ENCODE peak calls at places on chromosomes 1 and 21, in seven cellular contexts. W is GM12878, D is cardiac fibroblast, X is Peyer's patch, R is epithelial cell of esophagus, O is upper lobe of right lung, B is AG09319. J is an unnamed sample.

GRCh38 chr1:30606166-30606565 is 117.2 kb downstream of the MATN1 start:
- DNase-seq in D (no peak), B (no peak), W (no peak), X (no peak), R (no peak), O (no peak), J (no peak)

GRCh38 chr1:84853743-84854721 is 39.0 kb downstream of the LPAR3 start:
- DNase-seq in O (no peak), R (peak), B (no peak), W (peak), X (no peak), D (peak), J (no peak)

GRCh38 chr21:44681861-44682579 is at the start of gene KRTAP12-1:
- DNase-seq in W (no peak), D (no peak), R (no peak), X (no peak), B (no peak), O (no peak), J (no peak)

GRCh38 chr1:42940851-42941639 is 17.6 kb downstream of the SLC2A1 start:
- DNase-seq in W (no peak), B (peak), R (peak), O (no peak), X (no peak), D (peak), J (peak)

GRCh38 chr1:51168266-51168845 is 66.3 kb downstream of the C1orf185 start:
- DNase-seq in B (no peak), D (no peak), W (no peak), X (no peak), R (no peak), O (no peak), J (no peak)

GRCh38 chr1:156848461-156849150 is 10.3 kb downstream of the INSRR start:
- DNase-seq in W (no peak), X (peak), B (no peak), R (peak), D (no peak), O (peak), J (peak)

GRCh38 chr1:217562229-217562878 is 68.5 kb downstream of the GPATCH2 start:
- DNase-seq in D (peak), R (peak), X (no peak), O (no peak), W (no peak), B (peak), J (no peak)

GRCh38 chr1:11355594-11356467 is 82.8 kb downstream of the UBIAD1 start:
- DNase-seq in W (no peak), R (no peak), O (no peak), B (no peak), D (no peak), X (no peak), J (no peak)

GRCh38 chr21:22355949-22356348 is 1357.7 kb downstream of the NCAM2 start:
- DNase-seq in D (no peak), B (no peak), W (no peak), R (no peak), X (no peak), O (no peak), J (no peak)

GRCh38 chr1:39154553-39155361 is 49.7 kb upstream of the MACF1 start:
- DNase-seq in W (no peak), R (peak), O (no peak), B (peak), X (no peak), D (peak), J (no peak)

GRCh38 chr1:201877877-201878339 is 10.8 kb upstream of the SHISA4 start:
- DNase-seq in W (no peak), B (no peak), O (no peak), D (peak), R (peak), X (no peak), J (peak)

GRCh38 chr21:34983680-34984086 is 65.4 kb downstream of the RUNX1 start:
- DNase-seq in D (peak), B (no peak), X (no peak), O (no peak), R (peak), W (no peak), J (no peak)

GRCh38 chr21:45865106-45865835 is 116.3 kb upstream of the COL6A1 start:
- DNase-seq in W (no peak), B (no peak), X (no peak), R (peak), O (no peak), D (peak), J (no peak)

DNA sequence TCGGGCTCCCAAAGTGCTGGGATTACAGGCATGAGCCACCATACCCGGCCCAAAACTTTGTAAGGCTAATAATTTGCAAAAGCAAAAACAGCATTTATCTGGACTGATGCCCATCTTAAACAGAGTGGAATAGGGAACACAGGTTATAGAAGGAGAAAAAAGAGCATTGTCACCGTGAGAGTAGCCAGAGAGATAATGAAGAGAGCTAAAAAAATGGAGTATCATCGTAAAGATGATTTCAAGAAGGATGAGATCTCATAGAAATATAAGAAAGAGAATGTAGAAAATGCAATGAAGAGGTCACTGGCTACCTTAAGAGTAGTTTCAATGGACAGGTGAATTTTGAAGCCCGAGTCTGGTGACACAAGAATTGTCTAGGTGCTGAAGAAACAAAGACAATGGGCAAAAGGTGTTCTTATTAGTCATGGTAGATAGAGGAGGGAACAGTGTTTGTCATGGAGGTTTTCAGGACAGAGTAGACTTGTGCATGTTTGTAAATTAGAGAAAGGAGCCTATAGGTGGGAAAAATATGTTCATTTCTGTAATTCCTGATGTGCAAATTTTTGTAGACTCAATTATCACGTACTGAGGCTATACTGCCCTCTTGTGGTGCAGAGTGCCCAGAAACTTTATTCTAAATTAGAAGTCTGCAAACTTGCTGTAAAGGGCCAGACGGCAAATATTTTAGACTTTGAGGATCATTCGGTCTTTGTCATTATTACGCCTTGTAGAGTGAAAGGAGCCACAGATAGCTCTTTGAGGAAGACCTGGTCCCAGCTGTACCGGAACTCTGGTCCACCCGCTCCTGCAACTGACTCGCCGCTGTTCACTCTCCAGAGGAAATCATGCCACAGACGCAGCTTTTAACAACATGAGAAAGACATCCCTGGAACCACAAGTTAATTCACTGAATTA is 8.1 kb upstream of the TMEM183A start:
- DNase-seq in R (peak), O (no peak), B (peak), W (peak), X (peak), D (peak), J (peak)
- TF ChIP-seq CTCF in R (peak), O (peak), B (peak), W (peak), X (peak), D (peak), J (peak)

GRCh38 chr1:225121095-225121494 is 191.6 kb downstream of the DNAH14 start:
- DNase-seq in X (no peak), D (no peak), O (no peak), R (no peak), W (no peak), B (no peak), J (no peak)
- TF ChIP-seq CTCF in X (no peak), D (no peak), O (no peak), R (no peak), W (no peak), B (no peak), J (no peak)

DNA sequence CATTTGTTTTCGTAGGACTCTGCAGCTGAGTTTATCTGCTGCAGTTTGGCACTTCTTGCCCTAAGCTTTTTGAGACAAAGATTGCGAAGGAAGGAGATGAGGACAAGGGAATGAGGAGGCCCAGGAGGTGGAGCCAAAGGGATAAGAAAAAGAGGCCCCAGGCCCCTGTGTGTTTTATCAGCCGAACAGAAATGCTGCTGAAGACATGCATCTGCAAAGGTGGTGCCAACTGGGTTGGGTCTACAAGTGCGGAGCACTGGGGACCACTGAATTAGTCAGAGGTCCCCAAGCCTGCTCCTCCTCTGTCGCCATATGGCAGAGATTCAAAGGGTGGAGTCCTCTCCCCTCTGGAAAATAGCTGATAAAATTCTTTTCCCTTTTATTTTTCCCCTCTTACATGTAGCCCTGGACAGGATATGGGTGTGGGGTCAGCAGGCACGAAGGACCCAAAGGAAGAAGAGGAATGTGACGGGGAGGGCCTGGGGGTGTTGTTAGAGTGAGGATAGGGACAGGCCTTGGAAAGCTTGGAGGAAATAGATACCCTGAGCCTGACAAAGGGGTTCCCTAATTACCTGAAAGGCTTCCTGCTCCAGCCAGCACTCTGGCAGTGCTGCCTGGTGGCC is 2.7 kb downstream of the CD34 start:
- DNase-seq in W (no peak), B (no peak), X (no peak), D (peak), R (no peak), O (no peak), J (no peak)
- TF ChIP-seq CTCF in W (no peak), B (no peak), X (no peak), D (no peak), R (no peak), O (no peak), J (no peak)

DNA sequence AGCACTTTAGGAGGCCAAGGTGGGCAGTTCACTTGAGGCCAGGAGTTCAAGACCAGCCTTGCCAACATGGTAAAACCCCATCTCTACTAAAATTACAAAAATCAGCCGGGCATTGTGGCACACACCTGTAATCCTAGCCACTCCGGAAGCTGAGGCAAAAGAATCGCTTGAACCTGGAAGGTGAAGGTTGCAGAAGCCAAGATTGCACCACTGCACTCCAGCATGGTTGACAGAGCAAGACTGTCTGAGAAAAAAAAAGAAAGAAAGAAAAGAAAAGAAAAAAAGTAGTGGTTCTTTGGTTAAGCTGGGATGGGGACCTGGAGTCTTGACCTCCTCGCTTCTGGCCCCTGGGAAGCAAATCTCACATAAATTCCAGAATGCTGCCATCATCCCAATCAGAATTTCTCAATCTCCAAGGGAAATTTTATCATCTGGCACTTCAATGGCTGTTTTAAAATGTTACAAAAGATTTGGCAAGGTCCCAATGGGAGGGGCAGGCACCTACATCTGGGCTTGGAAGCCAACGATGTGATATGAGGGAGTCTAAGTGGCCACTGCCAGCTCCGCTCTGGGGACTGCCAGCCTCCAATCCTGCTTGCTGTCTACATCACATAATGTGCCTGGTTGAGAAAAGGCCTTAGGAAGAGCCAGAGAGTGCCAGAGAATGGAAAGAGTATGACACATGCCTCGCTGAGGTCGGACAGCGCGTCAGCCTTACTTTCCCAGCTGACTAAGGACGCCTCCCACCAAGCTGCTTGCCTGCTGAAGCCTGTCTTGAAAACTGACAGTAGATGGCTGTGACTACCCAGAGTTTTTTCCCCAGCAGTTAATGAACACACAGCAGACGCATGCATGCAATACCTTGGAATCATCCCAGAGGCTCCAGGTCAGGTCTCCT is 42.1 kb upstream of the SRP9 start:
- DNase-seq in R (peak), D (peak), W (no peak), X (peak), O (peak), B (peak), J (peak)
- TF ChIP-seq CTCF in R (peak), D (no peak), W (no peak), X (no peak), O (no peak), B (peak), J (no peak)

J was measured in mucosa of descending colon.